ENCODE peak calls at places on chromosome 15, in four cellular contexts. One of them, this sample, is unnamed.

GRCh38 chr15:44261007-44261706 is 27.4 kb upstream of the GOLM2 start:
- DNase-seq in fibroblast of lung: no peak
- DNase-seq in MM.1S: no peak
- DNase-seq in Karpas-422: no peak
- DNase-seq in this sample: no peak

GRCh38 chr15:23564798-23565394 is 578 bp upstream of the MKRN3 start:
- DNase-seq in fibroblast of lung: peak; percentile 23
- DNase-seq in MM.1S: no peak
- DNase-seq in Karpas-422: no peak
- DNase-seq in this sample: no peak

GRCh38 chr15:84992157-84992940 is 10.7 kb downstream of the PDE8A start:
- DNase-seq in fibroblast of lung: peak; percentile 94
- DNase-seq in MM.1S: no peak
- DNase-seq in Karpas-422: no peak
- DNase-seq in this sample: no peak

GRCh38 chr15:29669823-29670222 is 152.4 kb downstream of the TJP1 start:
- DNase-seq in fibroblast of lung: peak; percentile 64
- DNase-seq in MM.1S: no peak
- DNase-seq in Karpas-422: no peak
- DNase-seq in this sample: no peak

GRCh38 chr15:73686781-73687256 is 2.6 kb downstream of the CD276 start:
- DNase-seq in fibroblast of lung: peak; percentile 95
- DNase-seq in MM.1S: no peak
- DNase-seq in Karpas-422: no peak
- DNase-seq in this sample: no peak

GRCh38 chr15:96345560-96346389 is 15.3 kb downstream of the NR2F2 start:
- DNase-seq in fibroblast of lung: peak; percentile 75
- DNase-seq in MM.1S: peak; percentile 58
- DNase-seq in Karpas-422: no peak
- DNase-seq in this sample: no peak

GRCh38 chr15:76235186-76235826 is 76.0 kb downstream of the ETFA start:
- DNase-seq in fibroblast of lung: peak; percentile 37
- DNase-seq in MM.1S: peak; percentile 50
- DNase-seq in Karpas-422: peak; percentile 80
- DNase-seq in this sample: peak; percentile 58

GRCh38 chr15:51227967-51228783 is 110.2 kb downstream of the CYP19A1 start:
- DNase-seq in fibroblast of lung: peak; percentile 89
- DNase-seq in MM.1S: peak; percentile 81
- DNase-seq in Karpas-422: peak; percentile 94
- DNase-seq in this sample: no peak

GRCh38 chr15:80929689-80930088 is 59.9 kb downstream of the MESD start:
- DNase-seq in fibroblast of lung: peak; percentile 88
- DNase-seq in MM.1S: no peak
- DNase-seq in Karpas-422: no peak
- DNase-seq in this sample: no peak

GRCh38 chr15:68187559-68187958 is 17.6 kb downstream of the CALML4 start:
- DNase-seq in fibroblast of lung: peak; percentile 86
- DNase-seq in MM.1S: peak; percentile 86
- DNase-seq in Karpas-422: no peak
- DNase-seq in this sample: peak; percentile 49

GRCh38 chr15:25245801-25246622 is 192.8 kb downstream of the UBE3A start:
- DNase-seq in fibroblast of lung: no peak
- DNase-seq in MM.1S: no peak
- DNase-seq in Karpas-422: no peak
- DNase-seq in this sample: no peak

GRCh38 chr15:40272713-40273056 is 10.2 kb downstream of the ANKRD63 start:
- DNase-seq in fibroblast of lung: no peak
- DNase-seq in MM.1S: peak; percentile 27
- DNase-seq in Karpas-422: peak; percentile 60
- DNase-seq in this sample: peak; percentile 35

GRCh38 chr15:69213786-69214185 is 53.4 kb downstream of the GLCE start:
- DNase-seq in fibroblast of lung: no peak
- DNase-seq in MM.1S: no peak
- DNase-seq in Karpas-422: no peak
- DNase-seq in this sample: no peak

GRCh38 chr15:63793046-63793483 is 40.7 kb downstream of the HERC1 start:
- DNase-seq in fibroblast of lung: no peak
- DNase-seq in MM.1S: no peak
- DNase-seq in Karpas-422: no peak
- DNase-seq in this sample: no peak
- H3K79me2 ChIP-seq in fibroblast of lung: no peaks in the 10 kb centered on the region
- H3K79me2 ChIP-seq in MM.1S: peaks cover 64% of the 10 kb centered on the region
- H3K79me2 ChIP-seq in Karpas-422: peaks cover 95% of the 10 kb centered on the region
- H3K79me2 ChIP-seq in this sample: peaks cover 6% of the 10 kb centered on the region

DNA sequence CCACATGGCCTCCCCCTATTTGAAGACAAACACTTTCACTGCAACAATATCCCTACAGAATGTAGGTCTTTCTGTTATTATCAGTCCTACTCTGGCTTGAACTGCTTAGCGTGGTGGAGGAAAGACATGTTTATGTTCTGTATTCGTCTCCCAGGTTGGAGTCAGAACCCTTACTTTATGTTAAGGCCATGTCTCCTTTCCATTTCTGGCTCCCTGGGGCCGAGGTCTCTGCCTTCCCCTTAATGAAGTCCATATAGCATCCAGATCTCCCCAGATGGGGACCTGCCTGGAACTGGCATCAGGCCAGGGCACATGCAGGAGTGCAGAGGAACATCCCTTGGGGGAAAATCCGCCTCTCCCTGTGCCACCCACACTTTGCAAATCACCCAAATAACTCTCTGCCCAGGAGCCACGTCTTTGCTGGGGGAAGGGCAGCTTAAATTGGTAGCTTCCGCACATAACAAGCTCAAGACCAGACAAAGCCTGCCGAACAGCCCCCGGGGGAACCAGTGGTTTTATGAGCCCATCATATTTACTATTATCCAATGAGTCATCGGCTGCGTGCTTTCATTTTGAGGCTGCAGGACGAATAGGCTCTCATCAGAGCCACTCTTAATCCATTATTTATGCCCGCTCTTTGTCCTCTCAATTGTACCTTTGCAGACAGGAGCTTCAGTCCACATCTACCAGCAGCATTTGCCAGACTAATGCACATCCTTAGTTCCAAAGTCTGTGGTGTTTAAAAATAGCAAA is 237.0 kb downstream of the UACA start:
- DNase-seq in fibroblast of lung: peak; percentile 69
- DNase-seq in MM.1S: no peak
- DNase-seq in Karpas-422: peak; percentile 80
- DNase-seq in this sample: peak; percentile 38
- H3K4me2 ChIP-seq in fibroblast of lung: no peak overlapping the region
- H3K4me2 ChIP-seq in MM.1S: no peak overlapping the region
- H3K4me2 ChIP-seq in Karpas-422: peak overlapping the region; percentile 49
- H3K4me2 ChIP-seq in this sample: peak overlapping the region; percentile 44

DNA sequence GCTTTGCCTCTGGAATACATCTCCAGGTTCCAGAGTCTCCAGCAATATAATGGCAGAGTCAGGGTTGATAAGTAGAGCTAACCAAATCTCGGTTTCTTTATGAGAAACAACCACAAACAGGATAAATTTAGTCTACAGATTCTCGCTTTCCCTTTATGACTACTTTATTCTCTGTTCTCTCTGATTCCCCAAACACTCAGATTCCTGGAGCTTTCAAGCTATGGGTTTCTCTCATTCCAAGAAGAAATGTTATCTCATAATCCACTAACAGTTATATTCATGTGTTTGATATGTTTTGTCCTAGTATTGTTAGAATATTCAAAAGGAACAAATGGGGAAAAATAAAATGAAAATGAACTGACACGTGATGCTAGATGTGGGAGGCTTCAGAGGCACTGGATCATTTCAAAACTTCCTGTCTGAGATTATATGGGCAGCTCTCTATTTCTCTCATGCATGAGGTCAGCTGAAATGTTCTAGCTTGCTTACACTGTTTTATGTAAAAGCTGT is 1013.9 kb upstream of the SEMA6D start:
- DNase-seq in fibroblast of lung: no peak
- DNase-seq in MM.1S: peak; percentile 82
- DNase-seq in Karpas-422: no peak
- DNase-seq in this sample: no peak
- H3K79me2 ChIP-seq in fibroblast of lung: no peaks in the 10 kb centered on the region
- H3K79me2 ChIP-seq in MM.1S: no peaks in the 10 kb centered on the region
- H3K79me2 ChIP-seq in Karpas-422: no peaks in the 10 kb centered on the region
- H3K79me2 ChIP-seq in this sample: no peaks in the 10 kb centered on the region

GRCh38 chr15:86316216-86316615 is 236.5 kb downstream of the AGBL1 start:
- DNase-seq in fibroblast of lung: no peak
- DNase-seq in MM.1S: no peak
- DNase-seq in Karpas-422: no peak
- DNase-seq in this sample: no peak
- H3K4me2 ChIP-seq in fibroblast of lung: no peak overlapping the region
- H3K4me2 ChIP-seq in MM.1S: no peak overlapping the region
- H3K4me2 ChIP-seq in Karpas-422: no peak overlapping the region
- H3K4me2 ChIP-seq in this sample: no peak overlapping the region

This sample was measured in OCI-LY7.